ENCODE peak calls at places on chromosomes 5 and 9, in six cellular contexts. X is colonic mucosa, Q is pancreas, Z is upper lobe of right lung, N is fibroblast of lung, M is testis. H is an unnamed sample.

GRCh38 chr9:129237195-129237611 is 59.1 kb upstream of the IER5L start:
- DNase-seq in X (no peak), Q (no peak), Z (no peak), N (peak; percentile 72), M (no peak), H (no peak)

GRCh38 chr5:59450245-59450644 is 443.3 kb downstream of the PDE4D start:
- DNase-seq in X (no peak), Q (no peak), Z (no peak), N (no peak), M (no peak), H (no peak)

GRCh38 chr5:73859696-73860095 is 233.7 kb downstream of the ARHGEF28 start:
- DNase-seq in X (no peak), Q (no peak), Z (no peak), N (no peak), M (no peak), H (no peak)

GRCh38 chr5:89313804-89314588 is 431.0 kb upstream of the MEF2C start:
- DNase-seq in X (no peak), Q (no peak), Z (no peak), N (peak; percentile 99), M (no peak), H (no peak)

GRCh38 chr9:7665874-7666273 is 133.7 kb downstream of the DMAC1 start:
- DNase-seq in X (no peak), Q (no peak), Z (no peak), N (no peak), M (no peak), H (no peak)

GRCh38 chr5:58816181-58816731 is 233.4 kb downstream of the RAB3C start:
- DNase-seq in X (no peak), Q (no peak), Z (no peak), N (no peak), M (no peak), H (no peak)

GRCh38 chr9:16191691-16192402 is 639.0 kb downstream of the CCDC171 start:
- DNase-seq in X (peak; percentile 78), Q (peak; percentile 87), Z (peak; percentile 87), N (peak; percentile 97), M (peak; percentile 90), H (peak; percentile 62)

GRCh38 chr9:270657-271237 is 56.1 kb downstream of the DOCK8 start:
- DNase-seq in X (no peak), Q (no peak), Z (no peak), N (no peak), M (no peak), H (no peak)

GRCh38 chr5:135881244-135881643 is 14.4 kb downstream of the IL9 start:
- DNase-seq in X (no peak), Q (no peak), Z (no peak), N (no peak), M (no peak), H (no peak)

GRCh38 chr9:132146575-132146974 is 15.3 kb upstream of the NTNG2 start:
- DNase-seq in X (no peak), Q (no peak), Z (no peak), N (no peak), M (no peak), H (no peak)

GRCh38 chr9:9615086-9615485 is 997.7 kb downstream of the PTPRD start:
- DNase-seq in X (no peak), Q (no peak), Z (no peak), N (no peak), M (no peak), H (no peak)

GRCh38 chr9:114163517-114163924 is 8.2 kb downstream of the COL27A1 start:
- DNase-seq in X (no peak), Q (peak; percentile 69), Z (peak; percentile 75), N (peak; percentile 78), M (peak; percentile 22), H (no peak)

GRCh38 chr9:93897075-93897970 is 57.8 kb downstream of the BARX1 start:
- DNase-seq in X (no peak), Q (no peak), Z (no peak), N (no peak), M (no peak), H (no peak)

GRCh38 chr9:78601957-78602565 is 305.1 kb downstream of the PSAT1 start:
- DNase-seq in X (no peak), Q (no peak), Z (no peak), N (peak; percentile 54), M (peak; percentile 48), H (no peak)

GRCh38 chr5:84549054-84549453 is 164.4 kb upstream of the EDIL3 start:
- DNase-seq in X (no peak), Q (no peak), Z (no peak), N (peak; percentile 6), M (no peak), H (no peak)

GRCh38 chr5:661891-662750 is 31.0 kb downstream of the TPPP start:
- DNase-seq in X (no peak), Q (no peak), Z (no peak), N (no peak), M (no peak), H (no peak)

GRCh38 chr5:165457854-165458481 is 1952.5 kb downstream of the MAT2B start:
- DNase-seq in X (no peak), Q (no peak), Z (no peak), N (peak; percentile 46), M (peak; percentile 20), H (no peak)

GRCh38 chr5:150626853-150627276 is 13.6 kb upstream of the SYNPO start:
- DNase-seq in X (no peak), Q (peak; percentile 79), Z (peak; percentile 78), N (peak; percentile 68), M (no peak), H (no peak)

GRCh38 chr5:156934450-156935211 is 28.4 kb downstream of the TIMD4 start:
- DNase-seq in X (no peak), Q (no peak), Z (no peak), N (no peak), M (peak; percentile 45), H (peak; percentile 7)

GRCh38 chr9:135708164-135708563 is 6.2 kb downstream of the KCNT1 start:
- DNase-seq in X (no peak), Q (no peak), Z (no peak), N (no peak), M (no peak), H (no peak)

GRCh38 chr5:35954175-35954574 is 15.8 kb upstream of the CAPSL start:
- DNase-seq in X (no peak), Q (no peak), Z (no peak), N (no peak), M (no peak), H (no peak)

GRCh38 chr9:100222674-100223073 is 123.6 kb downstream of the INVS start:
- DNase-seq in X (no peak), Q (no peak), Z (no peak), N (peak; percentile 42), M (no peak), H (no peak)

GRCh38 chr9:121156263-121156731 is 45.4 kb downstream of the RAB14 start:
- DNase-seq in X (no peak), Q (no peak), Z (no peak), N (peak; percentile 90), M (no peak), H (no peak)
- H3K27ac ChIP-seq in X (no peak overlapping the region), Q (no peak overlapping the region), Z (no peak overlapping the region), N (no peak overlapping the region), M (no peak overlapping the region), H (no peak overlapping the region)

DNA sequence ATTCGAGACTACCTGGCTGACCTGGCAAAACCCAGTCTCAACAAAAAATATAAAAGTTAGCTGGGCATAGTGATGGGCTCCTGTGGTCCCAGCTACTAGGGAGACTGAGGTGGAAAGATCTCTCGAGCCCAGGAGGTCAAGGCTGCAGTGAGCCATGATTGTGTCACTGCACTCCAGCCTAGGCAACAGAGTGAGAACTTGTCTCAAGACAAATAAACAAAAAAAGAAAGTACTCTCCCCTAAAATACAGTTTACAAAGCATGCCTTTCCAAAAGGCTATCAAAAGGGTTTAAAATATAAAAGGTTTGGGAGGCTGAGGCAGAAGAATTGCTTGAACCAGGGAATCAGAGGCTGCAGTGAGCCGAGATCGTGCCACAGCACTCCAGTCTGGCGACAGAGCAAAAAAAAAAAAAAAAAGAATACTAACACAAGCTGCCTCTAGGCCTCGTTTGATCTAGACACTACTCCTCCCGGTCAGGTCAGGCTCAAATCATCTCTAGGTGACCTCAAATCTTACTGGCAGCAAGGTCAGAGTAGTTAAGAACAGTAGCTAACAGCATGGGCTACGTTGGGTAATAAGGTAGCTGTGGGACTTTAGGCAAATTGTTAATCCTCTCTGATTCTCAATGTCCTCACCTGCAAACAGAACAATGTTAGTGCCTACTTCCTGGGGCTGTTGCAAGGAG is 9.3 kb downstream of the NAIF1 start:
- DNase-seq in X (no peak), Q (no peak), Z (no peak), N (no peak), M (no peak), H (no peak)
- H3K27ac ChIP-seq in X (peak overlapping the region; percentile 72), Q (peak overlapping the region; percentile 56), Z (peak overlapping the region; percentile 90), N (peak overlapping the region; percentile 50), M (peak overlapping the region; percentile 87), H (no peak overlapping the region)

GRCh38 chr5:176416123-176416924 is at the start of gene CLTB:
- DNase-seq in X (peak; percentile 91), Q (peak; percentile 99), Z (peak; percentile 96), N (peak; percentile 77), M (peak; percentile 92), H (peak; percentile 90)
- H3K27ac ChIP-seq in X (peak within 1 kb of the TSS; percentile 91), Q (peak within 1 kb of the TSS; percentile 84), Z (peak within 1 kb of the TSS; percentile 93), N (peak within 1 kb of the TSS; percentile 91), M (peak within 1 kb of the TSS; percentile 87), H (peak within 1 kb of the TSS; percentile 82)

DNA sequence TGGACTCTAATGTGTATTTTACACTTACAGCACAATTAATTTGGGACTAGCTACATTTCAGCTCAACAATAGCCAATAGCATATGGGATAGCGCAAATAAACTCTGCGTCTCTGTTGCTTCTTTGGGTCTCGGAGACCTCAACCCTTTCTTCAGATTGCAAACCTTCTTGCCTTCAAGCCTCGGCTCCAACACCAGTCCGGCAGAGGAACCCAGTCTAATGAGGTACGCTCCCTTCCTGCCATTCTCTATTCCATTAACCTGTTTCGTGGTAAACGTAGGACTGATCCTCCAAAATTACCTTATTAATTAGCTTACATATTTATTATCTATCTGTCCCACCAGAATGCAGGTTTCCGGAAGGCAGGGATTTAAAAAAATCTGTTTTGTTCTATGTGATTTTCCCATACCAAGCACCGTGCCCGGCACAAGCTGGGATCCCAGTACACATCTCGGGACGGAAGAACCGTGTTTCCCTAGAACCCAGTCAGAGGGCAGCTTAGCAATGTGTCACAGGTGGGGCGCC is 525 bp upstream of the DAPK1 start:
- DNase-seq in X (no peak), Q (no peak), Z (no peak), N (no peak), M (no peak), H (no peak)
- H3K27ac ChIP-seq in X (no peak overlapping the region), Q (peak overlapping the region; percentile 91), Z (peak overlapping the region; percentile 94), N (no peak overlapping the region), M (peak overlapping the region; percentile 80), H (no peak overlapping the region)

GRCh38 chr5:143843461-143843860 is 31.5 kb downstream of the HMHB1 start:
- DNase-seq in X (no peak), Q (no peak), Z (no peak), N (no peak), M (no peak), H (no peak)
- H3K27ac ChIP-seq in X (no peak overlapping the region), Q (no peak overlapping the region), Z (no peak overlapping the region), N (no peak overlapping the region), M (no peak overlapping the region), H (no peak overlapping the region)

GRCh38 chr5:96220610-96221390 is 212.2 kb downstream of the PCSK1 start:
- DNase-seq in X (no peak), Q (no peak), Z (no peak), N (peak; percentile 90), M (no peak), H (no peak)
- H3K27ac ChIP-seq in X (no peak overlapping the region), Q (no peak overlapping the region), Z (no peak overlapping the region), N (peak overlapping the region; percentile 81), M (no peak overlapping the region), H (no peak overlapping the region)